ENCODE peak calls at places on chromosome 18, in six cellular contexts. E is A549, G is psoas muscle, L is GM23248, X is ACHN, A is NAMALWA. Z is an unnamed sample.

GRCh38 chr18:14912967-14913366 is 165.0 kb downstream of the ANKRD30B start:
- DNase-seq in E (no peak), G (no peak), L (no peak), X (no peak), A (no peak), Z (no peak)

GRCh38 chr18:48798334-48799197 is 152.2 kb downstream of the SMAD7 start:
- DNase-seq in E (no peak), G (peak; percentile 86), L (no peak), X (no peak), A (no peak), Z (no peak)

GRCh38 chr18:49588971-49589370 is 27.1 kb downstream of the LIPG start:
- DNase-seq in E (no peak), G (no peak), L (no peak), X (no peak), A (no peak), Z (no peak)

GRCh38 chr18:22417496-22418188 is at the start of gene CTAGE1:
- DNase-seq in E (no peak), G (no peak), L (peak; percentile 21), X (no peak), A (no peak), Z (no peak)

GRCh38 chr18:54712315-54712714 is 116.0 kb upstream of the RAB27B start:
- DNase-seq in E (no peak), G (no peak), L (peak; percentile 79), X (no peak), A (no peak), Z (no peak)

GRCh38 chr18:10702196-10702595 is 176.4 kb downstream of the NAPG start:
- DNase-seq in E (no peak), G (no peak), L (no peak), X (no peak), A (no peak), Z (no peak)

GRCh38 chr18:24930974-24931373 is 421.0 kb downstream of the ZNF521 start:
- DNase-seq in E (no peak), G (no peak), L (no peak), X (no peak), A (no peak), Z (no peak)

GRCh38 chr18:69968073-69968472 is 20.4 kb upstream of the CD226 start:
- DNase-seq in E (no peak), G (no peak), L (no peak), X (no peak), A (no peak), Z (no peak)

GRCh38 chr18:33839452-33840225 is 261.6 kb downstream of the ASXL3 start:
- DNase-seq in E (peak; percentile 1), G (no peak), L (peak; percentile 46), X (peak; percentile 52), A (peak; percentile 89), Z (no peak)

GRCh38 chr18:28269750-28270149 is 92.8 kb upstream of the CDH2 start:
- DNase-seq in E (no peak), G (no peak), L (no peak), X (no peak), A (no peak), Z (no peak)

GRCh38 chr18:53153281-53153680 is 813.3 kb downstream of the DCC start:
- DNase-seq in E (peak; percentile 1), G (no peak), L (no peak), X (peak; percentile 20), A (peak; percentile 60), Z (no peak)

GRCh38 chr18:39494211-39494896 is 1928.8 kb upstream of the CELF4 start:
- DNase-seq in E (no peak), G (no peak), L (no peak), X (no peak), A (no peak), Z (no peak)

GRCh38 chr18:74626311-74626874 is 28.7 kb downstream of the ZNF407 start:
- DNase-seq in E (no peak), G (no peak), L (no peak), X (no peak), A (no peak), Z (no peak)

GRCh38 chr18:35099911-35100310 is 58.7 kb downstream of the MAPRE2 start:
- DNase-seq in E (no peak), G (no peak), L (peak; percentile 44), X (no peak), A (no peak), Z (no peak)

GRCh38 chr18:5890606-5891360 is 4.5 kb downstream of the TMEM200C start:
- DNase-seq in E (peak; percentile 21), G (peak; percentile 59), L (no peak), X (peak; percentile 47), A (no peak), Z (no peak)

GRCh38 chr18:74498712-74499629 is 2.8 kb downstream of the CNDP2 start:
- DNase-seq in E (no peak), G (no peak), L (peak; percentile 42), X (peak; percentile 24), A (peak; percentile 83), Z (no peak)

GRCh38 chr18:6983366-6983765 is 134.2 kb downstream of the LAMA1 start:
- DNase-seq in E (no peak), G (no peak), L (no peak), X (no peak), A (no peak), Z (no peak)

GRCh38 chr18:23837591-23837990 is 148.3 kb downstream of the LAMA3 start:
- DNase-seq in E (no peak), G (no peak), L (peak; percentile 92), X (no peak), A (peak; percentile 7), Z (no peak)

GRCh38 chr18:2997429-2997828 is 15.5 kb downstream of the LPIN2 start:
- DNase-seq in E (no peak), G (no peak), L (no peak), X (no peak), A (no peak), Z (no peak)

GRCh38 chr18:51751901-51752300 is 554.4 kb upstream of the MEX3C start:
- DNase-seq in E (no peak), G (no peak), L (peak; percentile 2), X (no peak), A (no peak), Z (no peak)

GRCh38 chr18:12659904-12660605 is 2.1 kb upstream of the SPIRE1 start:
- DNase-seq in E (peak; percentile 31), G (no peak), L (peak; percentile 75), X (peak; percentile 59), A (peak; percentile 69), Z (no peak)

GRCh38 chr18:27969206-27969605 is 207.7 kb downstream of the CDH2 start:
- DNase-seq in E (no peak), G (no peak), L (no peak), X (no peak), A (no peak), Z (no peak)

GRCh38 chr18:72935744-72936143 is 68.0 kb upstream of the NETO1 start:
- DNase-seq in E (no peak), G (no peak), L (no peak), X (no peak), A (no peak), Z (no peak)

GRCh38 chr18:6722680-6723079 is 6.8 kb upstream of the ARHGAP28 start:
- DNase-seq in E (no peak), G (no peak), L (no peak), X (no peak), A (no peak), Z (no peak)

GRCh38 chr18:57835904-57836303 is 32.8 kb upstream of the ATP8B1 start:
- DNase-seq in E (no peak), G (no peak), L (no peak), X (no peak), A (no peak), Z (no peak)

GRCh38 chr18:51425889-51426288 is 228.4 kb upstream of the MEX3C start:
- DNase-seq in E (no peak), G (no peak), L (no peak), X (no peak), A (no peak), Z (no peak)

GRCh38 chr18:27483266-27483665 is 298.2 kb upstream of the CHST9 start:
- DNase-seq in E (no peak), G (no peak), L (no peak), X (no peak), A (no peak), Z (no peak)

GRCh38 chr18:62183578-62184195 is 3.2 kb downstream of the PIGN start:
- DNase-seq in E (peak; percentile 13), G (no peak), L (peak; percentile 67), X (peak; percentile 68), A (peak; percentile 79), Z (no peak)

GRCh38 chr18:57754577-57755330 is 48.4 kb downstream of the ATP8B1 start:
- DNase-seq in E (no peak), G (no peak), L (no peak), X (peak; percentile 32), A (no peak), Z (no peak)

GRCh38 chr18:79570266-79571201 is 109.1 kb upstream of the CTDP1 start:
- DNase-seq in E (no peak), G (peak; percentile 42), L (peak; percentile 51), X (no peak), A (no peak), Z (no peak)